ENCODE peak calls at places on chromosomes 1 and 21, in four cellular contexts. L, E, W and T are unnamed samples.

GRCh38 chr1:16019580-16020277 is 1.9 kb upstream of the HSPB7 start:
- DNase-seq in L (no peak), E (no peak), W (no peak), T (no peak)

GRCh38 chr1:89844236-89844807 is 23.5 kb downstream of the LRRC8D start:
- DNase-seq in L (no peak), E (no peak), W (no peak), T (peak; percentile 32)

GRCh38 chr1:201062511-201063189 is 39.1 kb upstream of the KIF21B start:
- DNase-seq in L (no peak), E (no peak), W (no peak), T (no peak)

GRCh38 chr1:67741121-67741520 is 56.1 kb downstream of the GADD45A start:
- DNase-seq in L (no peak), E (no peak), W (no peak), T (no peak)

GRCh38 chr1:55007626-55008025 is 8.9 kb downstream of the BSND start:
- DNase-seq in L (no peak), E (no peak), W (peak; percentile 42), T (no peak)

GRCh38 chr21:24727803-24728425 is 879.4 kb downstream of the MRPL39 start:
- DNase-seq in L (no peak), E (no peak), W (no peak), T (no peak)

GRCh38 chr1:78779831-78780230 is 130.2 kb downstream of the IFI44 start:
- DNase-seq in L (no peak), E (no peak), W (no peak), T (no peak)

GRCh38 chr1:145845514-145846161 is at the start of gene NUDT17:
- DNase-seq in L (peak; percentile 91), E (no peak), W (no peak), T (peak; percentile 85)

GRCh38 chr1:48442864-48443619 is 29.0 kb downstream of the SPATA6 start:
- DNase-seq in L (no peak), E (no peak), W (no peak), T (no peak)

GRCh38 chr1:1596493-1597274 is 3.3 kb downstream of the FNDC10 start:
- DNase-seq in L (no peak), E (no peak), W (no peak), T (no peak)

GRCh38 chr1:156926175-156926574 is 5.7 kb downstream of the LRRC71 start:
- DNase-seq in L (peak; percentile 84), E (no peak), W (peak; percentile 35), T (peak; percentile 54)

GRCh38 chr1:209646558-209646957 is 5.7 kb downstream of the LAMB3 start:
- DNase-seq in L (no peak), E (no peak), W (no peak), T (no peak)

GRCh38 chr1:157992813-157993178 is 649 bp upstream of the KIRREL1 start:
- DNase-seq in L (no peak), E (no peak), W (no peak), T (no peak)

GRCh38 chr1:117653195-117653594 is 47.3 kb downstream of the TENT5C start:
- DNase-seq in L (no peak), E (no peak), W (no peak), T (no peak)

GRCh38 chr1:69103213-69103612 is 464.5 kb upstream of the LRRC7 start:
- DNase-seq in L (no peak), E (no peak), W (no peak), T (no peak)

GRCh38 chr1:35860680-35861079 is 22.3 kb upstream of the AGO1 start:
- DNase-seq in L (no peak), E (no peak), W (no peak), T (no peak)

GRCh38 chr1:35481229-35481628 is 76.0 kb downstream of the KIAA0319L start:
- DNase-seq in L (no peak), E (no peak), W (no peak), T (no peak)

GRCh38 chr1:209542585-209542984 is 40.9 kb upstream of the CAMK1G start:
- DNase-seq in L (no peak), E (no peak), W (no peak), T (no peak)

GRCh38 chr21:29149771-29150425 is 19.5 kb downstream of the MAP3K7CL start:
- DNase-seq in L (no peak), E (no peak), W (no peak), T (no peak)

GRCh38 chr1:155007253-155007828 is 4.7 kb downstream of the ZBTB7B start:
- DNase-seq in L (no peak), E (no peak), W (no peak), T (no peak)

GRCh38 chr21:25934130-25934529 is 199.4 kb downstream of the GABPA start:
- DNase-seq in L (no peak), E (no peak), W (no peak), T (no peak)

GRCh38 chr1:16248603-16249534 is 11.9 kb upstream of the CPLANE2 start:
- DNase-seq in L (peak; percentile 84), E (peak; percentile 23), W (peak; percentile 48), T (peak; percentile 69)

GRCh38 chr1:17632541-17633193 is 93.2 kb downstream of the ARHGEF10L start:
- DNase-seq in L (no peak), E (no peak), W (no peak), T (no peak)

GRCh38 chr1:3675436-3675835 is 23.1 kb downstream of the TP73 start:
- DNase-seq in L (no peak), E (no peak), W (no peak), T (no peak)

GRCh38 chr1:53326598-53327182 is 1.2 kb downstream of the LRP8 start:
- DNase-seq in L (peak; percentile 54), E (no peak), W (no peak), T (no peak)

GRCh38 chr1:1357871-1358432 is 403 bp downstream of the MXRA8 start:
- DNase-seq in L (no peak), E (no peak), W (no peak), T (no peak)

GRCh38 chr1:222996307-222996983 is 146.6 kb downstream of the TLR5 start:
- DNase-seq in L (no peak), E (no peak), W (no peak), T (no peak)

GRCh38 chr1:166489356-166489669 is 322.5 kb upstream of the FAM78B start:
- DNase-seq in L (no peak), E (no peak), W (no peak), T (no peak)

GRCh38 chr21:42644223-42645208 is 8.9 kb upstream of the PDE9A start:
- DNase-seq in L (peak; percentile 26), E (no peak), W (no peak), T (no peak)

GRCh38 chr1:232014941-232015340 is 388.4 kb downstream of the DISC1 start:
- DNase-seq in L (no peak), E (no peak), W (no peak), T (no peak)

GRCh38 chr1:110341146-110341871 is 2.1 kb downstream of the RBM15 start:
- DNase-seq in L (peak; percentile 40), E (no peak), W (no peak), T (no peak)
- H3K4me3 ChIP-seq in L (peak overlapping the region; percentile 84), E (peak overlapping the region; percentile 83), W (no peak overlapping the region), T (peak overlapping the region; percentile 74)

GRCh38 chr21:34795152-34796141 is 126.7 kb downstream of the CLIC6 start:
- DNase-seq in L (no peak), E (no peak), W (peak; percentile 74), T (no peak)
- TF ChIP-seq CTCF in L (no peak), E (no peak), W (no peak), T (no peak)

GRCh38 chr1:32464191-32464715 is 619 bp upstream of the ZBTB8B start:
- DNase-seq in L (no peak), E (no peak), W (no peak), T (no peak)
- H3K4me3 ChIP-seq in L (peak overlapping the region; percentile 57), E (peak overlapping the region; percentile 22), W (peak overlapping the region; percentile 22), T (no peak overlapping the region)

GRCh38 chr1:115040501-115040900 is 10.9 kb downstream of the TSHB start:
- DNase-seq in L (no peak), E (no peak), W (no peak), T (no peak)

GRCh38 chr1:115036814-115037535 is 7.3 kb downstream of the TSHB start:
- DNase-seq in L (no peak), E (no peak), W (no peak), T (no peak)

DNA sequence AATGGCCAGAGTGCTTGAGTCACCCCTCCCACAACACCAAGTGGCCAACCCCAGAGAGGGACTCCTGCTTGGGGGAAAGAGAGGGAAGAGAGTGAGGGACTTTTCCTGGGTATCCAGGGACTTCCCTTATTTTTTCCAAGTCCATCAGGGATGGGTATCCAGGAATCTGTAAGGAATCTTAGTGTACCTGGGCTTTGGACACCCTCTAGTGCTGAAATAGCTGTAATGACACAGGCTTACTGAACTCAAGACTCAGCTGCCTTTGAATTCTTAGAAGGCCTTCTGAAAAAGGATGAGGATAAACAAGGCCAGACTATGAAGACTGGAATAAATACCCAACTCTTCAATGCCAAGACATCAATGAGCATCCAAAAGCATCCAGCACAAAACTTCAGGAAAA is 12.0 kb downstream of the TSHB start:
- DNase-seq in L (no peak), E (no peak), W (no peak), T (no peak)
- TF ChIP-seq CTCF in L (no peak), E (no peak), W (peak; percentile 23), T (no peak)

GRCh38 chr21:45031231-45032191 is 42.9 kb upstream of the ADARB1 start:
- DNase-seq in L (no peak), E (no peak), W (no peak), T (no peak)

GRCh38 chr21:45032332-45032731 is 42.0 kb upstream of the ADARB1 start:
- DNase-seq in L (no peak), E (no peak), W (no peak), T (no peak)

GRCh38 chr21:45033791-45034555 is 40.4 kb upstream of the ADARB1 start:
- DNase-seq in L (no peak), E (no peak), W (no peak), T (no peak)

GRCh38 chr21:45034556-45035476 is 39.6 kb upstream of the ADARB1 start:
- DNase-seq in L (no peak), E (no peak), W (no peak), T (no peak)

GRCh38 chr21:45032977-45033705 is 41.2 kb upstream of the ADARB1 start:
- DNase-seq in L (no peak), E (no peak), W (no peak), T (no peak)
- H3K4me3 ChIP-seq in L (peak overlapping the region; percentile 3), E (no peak overlapping the region), W (no peak overlapping the region), T (no peak overlapping the region)